ENCODE peak calls at places on chromosomes 11 and 22, in seven cellular contexts. B is lung; W is heart left ventricle; M is A549; P is GM23338; X is mesendoderm; J is naive thymus-derived CD4-positive, alpha-beta T cell. A is an unnamed sample.
A peak's percentile ranks its signal among the peaks of the same experiment; 100 is the strongest.

GRCh38 chr22:48783821-48784266 is 1043.8 kb downstream of the BRD1 start:
- DNase-seq in W (no peak), M (no peak), J (no peak), P (no peak), X (no peak), B (peak; percentile 15), A (no peak)

GRCh38 chr11:68505596-68505995 is 45.0 kb downstream of the PPP6R3 start:
- DNase-seq in X (no peak), M (no peak), B (no peak), J (no peak), P (no peak), W (no peak), A (no peak)

GRCh38 chr22:42643632-42644421 is 3.4 kb upstream of the ATP5MGL start:
- DNase-seq in M (no peak), J (no peak), B (no peak), W (no peak), P (no peak), X (no peak), A (peak; percentile 37)

GRCh38 chr11:64804346-64805210 is 1.6 kb upstream of the MAP4K2 start:
- DNase-seq in W (no peak), M (no peak), P (peak; percentile 66), X (peak; percentile 44), J (no peak), B (no peak), A (peak; percentile 69)

GRCh38 chr11:115459563-115459962 is 44.7 kb downstream of the CADM1 start:
- DNase-seq in B (no peak), J (no peak), M (no peak), P (no peak), W (no peak), X (no peak), A (no peak)

GRCh38 chr22:45503816-45504702 is 1.4 kb downstream of the FBLN1 start:
- DNase-seq in P (peak; percentile 80), J (no peak), B (no peak), M (no peak), X (peak; percentile 74), W (peak; percentile 50), A (no peak)

GRCh38 chr11:63761870-63762661 is 6.5 kb downstream of the ZFTA start:
- DNase-seq in X (peak; percentile 95), W (peak; percentile 44), M (no peak), P (peak; percentile 96), J (no peak), B (no peak), A (peak; percentile 37)

GRCh38 chr11:113627297-113627696 is 78.8 kb downstream of the TMPRSS5 start:
- DNase-seq in B (no peak), P (no peak), M (no peak), J (no peak), X (no peak), W (no peak), A (no peak)

GRCh38 chr11:35003658-35004057 is 87.2 kb downstream of the PDHX start:
- DNase-seq in P (no peak), M (no peak), B (no peak), X (no peak), J (no peak), W (no peak), A (no peak)

GRCh38 chr11:126336065-126336464 is 19.4 kb upstream of the ST3GAL4 start:
- DNase-seq in B (no peak), M (no peak), P (no peak), J (no peak), X (no peak), W (peak; percentile 21), A (no peak)

GRCh38 chr11:94675239-94675638 is 92.9 kb upstream of the AMOTL1 start:
- DNase-seq in J (no peak), W (no peak), X (no peak), P (no peak), B (no peak), M (no peak), A (no peak)

GRCh38 chr11:22703040-22703439 is 36.6 kb downstream of the GAS2 start:
- DNase-seq in J (peak; percentile 21), B (no peak), X (peak; percentile 76), W (no peak), P (peak; percentile 33), M (peak; percentile 3), A (no peak)

GRCh38 chr22:21712751-21713427 is 22.7 kb downstream of the YPEL1 start:
- DNase-seq in W (peak; percentile 66), M (peak; percentile 70), B (peak; percentile 74), P (peak; percentile 84), J (peak; percentile 56), X (peak; percentile 89), A (peak; percentile 64)

GRCh38 chr11:132576706-132577105 is 955.6 kb downstream of the OPCML start:
- DNase-seq in B (no peak), P (peak; percentile 43), X (peak; percentile 95), W (no peak), J (no peak), M (no peak), A (no peak)

GRCh38 chr22:20242393-20243175 is 25.5 kb downstream of the RTN4R start:
- DNase-seq in B (no peak), J (peak; percentile 34), M (no peak), X (no peak), W (no peak), P (no peak), A (no peak)

GRCh38 chr11:12192796-12193514 is 82.6 kb downstream of the MICAL2 start:
- DNase-seq in B (no peak), P (no peak), J (peak; percentile 85), M (no peak), W (no peak), X (no peak), A (no peak)

GRCh38 chr11:70032470-70032795 is 45.7 kb upstream of the ANO1 start:
- DNase-seq in W (no peak), J (no peak), B (no peak), X (no peak), P (no peak), M (no peak), A (no peak)

GRCh38 chr11:12862761-12863469 is 146.2 kb upstream of the RASSF10 start:
- DNase-seq in P (peak; percentile 92), B (no peak), J (no peak), X (peak; percentile 94), W (no peak), M (no peak), A (peak; percentile 79)

GRCh38 chr11:4863893-4864292 is 14.9 kb upstream of the OR51S1 start:
- DNase-seq in P (no peak), B (no peak), W (no peak), M (no peak), X (no peak), J (no peak), A (no peak)

GRCh38 chr11:61893981-61894380 is 2.6 kb upstream of the FADS3 start:
- DNase-seq in W (no peak), M (no peak), P (no peak), X (no peak), J (no peak), B (no peak), A (no peak)

GRCh38 chr11:94641167-94641761 is 74.1 kb downstream of the PIWIL4 start:
- DNase-seq in W (peak; percentile 47), J (no peak), X (peak; percentile 64), M (no peak), P (no peak), B (no peak), A (peak; percentile 85)

GRCh38 chr11:128714881-128715280 is 21.0 kb downstream of the FLI1 start:
- DNase-seq in P (no peak), B (no peak), J (no peak), X (no peak), M (no peak), W (no peak), A (no peak)

GRCh38 chr11:128715691-128716153 is 21.9 kb downstream of the FLI1 start:
- DNase-seq in J (no peak), X (peak; percentile 81), B (no peak), P (no peak), W (no peak), M (no peak), A (peak; percentile 63)

GRCh38 chr11:128714121-128714520 is 20.2 kb downstream of the FLI1 start:
- DNase-seq in X (no peak), J (no peak), W (no peak), P (no peak), M (no peak), B (no peak), A (no peak)

GRCh38 chr11:128711136-128711535 is 17.3 kb downstream of the FLI1 start:
- DNase-seq in M (no peak), J (no peak), B (no peak), P (no peak), X (no peak), W (no peak), A (no peak)

GRCh38 chr11:128713595-128713994 is 19.7 kb downstream of the FLI1 start:
- DNase-seq in M (no peak), X (no peak), P (no peak), J (no peak), B (no peak), W (no peak), A (no peak)
- H3K4me1 ChIP-seq in M (no peaks in the 10 kb centered on the region), X (peaks cover 11% of the 10 kb centered on the region), P (peaks cover 38% of the 10 kb centered on the region), J (peaks cover 76% of the 10 kb centered on the region), B (peaks cover 9% of the 10 kb centered on the region), W (peaks cover 100% of the 10 kb centered on the region), A (peaks cover 9% of the 10 kb centered on the region)

DNA sequence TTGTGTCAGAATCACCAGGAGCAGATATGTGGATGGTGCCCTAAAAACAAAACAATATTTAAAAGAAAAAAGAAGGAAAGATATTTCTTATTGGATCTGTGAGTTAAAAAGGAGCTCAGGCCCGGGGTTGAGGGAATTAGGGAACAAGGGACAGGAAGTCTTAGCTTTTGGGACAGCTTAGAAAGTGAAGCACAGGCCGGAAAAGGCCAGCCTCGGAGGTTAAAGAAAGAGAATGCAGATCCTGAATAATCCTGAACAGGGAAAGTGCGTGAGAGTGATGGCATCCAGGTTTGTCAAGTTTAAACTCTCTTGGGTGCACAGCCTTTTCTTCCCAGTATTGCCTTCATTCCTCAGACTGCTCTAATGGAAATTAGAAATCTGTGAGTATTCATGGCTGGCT is 17.1 kb downstream of the ARHGAP42 start:
- DNase-seq in W (no peak), X (no peak), J (no peak), M (no peak), P (peak; percentile 52), B (no peak), A (no peak)
- H3K27ac ChIP-seq in W (no peak overlapping the region), X (no peak overlapping the region), J (no peak overlapping the region), M (peak overlapping the region; percentile 18), P (peak overlapping the region; percentile 53), B (no peak overlapping the region), A (no peak overlapping the region)

GRCh38 chr22:50317674-50318073 is 9.1 kb downstream of the DENND6B start:
- DNase-seq in W (no peak), B (no peak), P (no peak), J (no peak), M (no peak), X (no peak), A (no peak)
- H3K4me1 ChIP-seq in W (peaks cover 20% of the 10 kb centered on the region), B (no peaks in the 10 kb centered on the region), P (no peaks in the 10 kb centered on the region), J (peaks cover 14% of the 10 kb centered on the region), M (peaks cover 3% of the 10 kb centered on the region), X (no peaks in the 10 kb centered on the region), A (no peaks in the 10 kb centered on the region)

GRCh38 chr22:19175026-19175601 is 3.4 kb downstream of the SLC25A1 start:
- DNase-seq in W (no peak), B (no peak), J (no peak), M (no peak), X (no peak), P (no peak), A (no peak)

GRCh38 chr22:19174106-19175025 is 4.2 kb downstream of the SLC25A1 start:
- DNase-seq in W (peak; percentile 67), B (no peak), J (no peak), M (no peak), X (peak; percentile 68), P (peak; percentile 84), A (peak; percentile 72)

GRCh38 chr22:19172213-19173046 is 6.1 kb downstream of the SLC25A1 start:
- DNase-seq in M (no peak), B (no peak), W (no peak), X (no peak), J (no peak), P (no peak), A (no peak)

GRCh38 chr22:19175602-19176174 is 2.8 kb downstream of the SLC25A1 start:
- DNase-seq in W (no peak), X (no peak), J (no peak), P (no peak), B (no peak), M (no peak), A (peak; percentile 67)

GRCh38 chr22:19173047-19174035 is 5.2 kb downstream of the SLC25A1 start:
- DNase-seq in B (no peak), X (no peak), M (no peak), P (no peak), J (no peak), W (no peak), A (no peak)
- H3K27ac ChIP-seq in B (no peak overlapping the region), X (no peak overlapping the region), M (peak overlapping the region; percentile 99), P (peak overlapping the region; percentile 88), J (peak overlapping the region; percentile 98), W (no peak overlapping the region), A (no peak overlapping the region)

A was measured in right cardiac atrium.